ENCODE peak calls at places on chromosome 3, in seven cellular contexts. U, N, L, M, C, K and H are unnamed samples.

GRCh38 chr3:106049876-106050275 is 181.1 kb upstream of the CBLB start:
- DNase-seq in U (no peak), N (no peak), L (peak), M (no peak), C (no peak), K (no peak), H (no peak)

GRCh38 chr3:186530415-186530814 is 13.8 kb downstream of the CRYGS start:
- DNase-seq in U (no peak), N (no peak), L (no peak), M (no peak), C (no peak), K (no peak), H (no peak)

GRCh38 chr3:39668420-39668819 is 141.0 kb upstream of the MYRIP start:
- DNase-seq in U (peak), N (no peak), L (peak), M (no peak), C (no peak), K (no peak), H (no peak)

GRCh38 chr3:12601072-12601471 is 44.2 kb downstream of the MKRN2 start:
- DNase-seq in U (peak), N (no peak), L (no peak), M (no peak), C (no peak), K (no peak), H (no peak)

GRCh38 chr3:185351371-185351770 is 11.6 kb upstream of the MAP3K13 start:
- DNase-seq in U (no peak), N (no peak), L (peak), M (no peak), C (no peak), K (no peak), H (no peak)

GRCh38 chr3:99780749-99781148 is 36.9 kb upstream of the CMSS1 start:
- DNase-seq in U (no peak), N (no peak), L (no peak), M (no peak), C (no peak), K (no peak), H (no peak)

GRCh38 chr3:11835028-11835639 is 11.6 kb downstream of the TAMM41 start:
- DNase-seq in U (peak), N (no peak), L (peak), M (no peak), C (no peak), K (no peak), H (no peak)

GRCh38 chr3:72538070-72538745 is 310.0 kb downstream of the SHQ1 start:
- DNase-seq in U (no peak), N (no peak), L (no peak), M (no peak), C (no peak), K (no peak), H (no peak)

GRCh38 chr3:143783856-143784370 is 64.4 kb downstream of the SLC9A9 start:
- DNase-seq in U (no peak), N (no peak), L (no peak), M (no peak), C (no peak), K (no peak), H (no peak)

GRCh38 chr3:72155391-72156064 is 370.6 kb upstream of the PROK2 start:
- DNase-seq in U (peak), N (peak), L (peak), M (peak), C (peak), K (peak), H (no peak)

GRCh38 chr3:46905191-46905560 is 27.7 kb downstream of the PTH1R start:
- DNase-seq in U (no peak), N (no peak), L (no peak), M (no peak), C (peak), K (no peak), H (no peak)

GRCh38 chr3:149579838-149580542 is 77.8 kb downstream of the WWTR1 start:
- DNase-seq in U (no peak), N (no peak), L (peak), M (no peak), C (no peak), K (no peak), H (no peak)

GRCh38 chr3:140627756-140628155 is 50.1 kb upstream of the TRIM42 start:
- DNase-seq in U (no peak), N (no peak), L (no peak), M (no peak), C (no peak), K (no peak), H (no peak)

GRCh38 chr3:38317186-38317759 is 29.3 kb upstream of the XYLB start:
- DNase-seq in U (no peak), N (no peak), L (no peak), M (no peak), C (no peak), K (no peak), H (no peak)

GRCh38 chr3:61452536-61452991 is 108.8 kb upstream of the PTPRG start:
- DNase-seq in U (no peak), N (no peak), L (peak), M (no peak), C (no peak), K (no peak), H (no peak)

GRCh38 chr3:161630791-161631190 is 134.2 kb downstream of the OTOL1 start:
- DNase-seq in U (no peak), N (no peak), L (no peak), M (no peak), C (no peak), K (no peak), H (no peak)

GRCh38 chr3:22585504-22585903 is 617.6 kb upstream of the UBE2E2 start:
- DNase-seq in U (no peak), N (no peak), L (peak), M (no peak), C (no peak), K (no peak), H (no peak)

GRCh38 chr3:50120364-50121095 is 31.8 kb downstream of the RBM5 start:
- DNase-seq in U (no peak), N (no peak), L (no peak), M (no peak), C (no peak), K (no peak), H (no peak)
- TF ChIP-seq POLR2A in U (no peak), N (no peak), L (no peak), M (no peak), C (no peak), K (no peak), H (peak)

DNA sequence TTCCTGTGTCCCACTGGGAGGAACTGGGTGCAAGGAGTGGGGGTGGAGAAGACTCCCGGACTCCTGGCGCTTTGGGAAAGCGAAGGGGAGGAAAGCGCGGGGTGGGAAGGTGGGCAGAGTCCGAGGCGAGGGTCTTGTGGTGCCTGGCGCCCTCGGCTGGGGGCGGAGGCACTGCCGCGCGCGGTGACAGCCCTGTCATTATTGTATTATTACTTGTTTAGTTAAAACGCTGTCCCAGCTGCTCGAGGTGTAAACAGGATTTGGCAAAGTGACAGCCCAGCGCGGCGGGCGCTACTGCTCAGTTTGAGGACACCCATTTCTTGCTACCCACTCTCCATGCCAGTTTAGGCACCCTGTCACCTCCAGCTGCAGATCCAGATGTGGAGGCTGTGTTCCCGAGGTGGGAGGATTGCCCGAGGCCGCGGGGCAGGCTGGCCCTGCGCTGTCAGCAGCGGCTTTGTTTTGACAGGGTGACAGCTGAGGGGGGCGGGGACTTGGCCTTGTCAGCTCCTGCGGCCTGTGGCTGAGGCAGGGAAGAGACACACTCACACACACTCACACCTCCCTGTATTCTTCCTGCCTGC is 1.0 kb downstream of the KAT2B start:
- DNase-seq in U (peak), N (peak), L (peak), M (peak), C (peak), K (peak), H (peak)
- TF ChIP-seq POLR2A in U (no peak), N (peak), L (no peak), M (peak), C (no peak), K (no peak), H (no peak)

GRCh38 chr3:113532698-113533533 is 561 bp downstream of the SIDT1 start:
- DNase-seq in U (peak), N (peak), L (no peak), M (peak), C (no peak), K (no peak), H (no peak)

GRCh38 chr3:113534365-113534764 is 2.0 kb downstream of the SIDT1 start:
- DNase-seq in U (no peak), N (no peak), L (no peak), M (no peak), C (no peak), K (no peak), H (no peak)

GRCh38 chr3:113535898-113536297 is 3.5 kb downstream of the SIDT1 start:
- DNase-seq in U (peak), N (no peak), L (no peak), M (no peak), C (no peak), K (no peak), H (no peak)

GRCh38 chr3:113533534-113533892 is 1.2 kb downstream of the SIDT1 start:
- DNase-seq in U (no peak), N (peak), L (no peak), M (no peak), C (no peak), K (no peak), H (no peak)

DNA sequence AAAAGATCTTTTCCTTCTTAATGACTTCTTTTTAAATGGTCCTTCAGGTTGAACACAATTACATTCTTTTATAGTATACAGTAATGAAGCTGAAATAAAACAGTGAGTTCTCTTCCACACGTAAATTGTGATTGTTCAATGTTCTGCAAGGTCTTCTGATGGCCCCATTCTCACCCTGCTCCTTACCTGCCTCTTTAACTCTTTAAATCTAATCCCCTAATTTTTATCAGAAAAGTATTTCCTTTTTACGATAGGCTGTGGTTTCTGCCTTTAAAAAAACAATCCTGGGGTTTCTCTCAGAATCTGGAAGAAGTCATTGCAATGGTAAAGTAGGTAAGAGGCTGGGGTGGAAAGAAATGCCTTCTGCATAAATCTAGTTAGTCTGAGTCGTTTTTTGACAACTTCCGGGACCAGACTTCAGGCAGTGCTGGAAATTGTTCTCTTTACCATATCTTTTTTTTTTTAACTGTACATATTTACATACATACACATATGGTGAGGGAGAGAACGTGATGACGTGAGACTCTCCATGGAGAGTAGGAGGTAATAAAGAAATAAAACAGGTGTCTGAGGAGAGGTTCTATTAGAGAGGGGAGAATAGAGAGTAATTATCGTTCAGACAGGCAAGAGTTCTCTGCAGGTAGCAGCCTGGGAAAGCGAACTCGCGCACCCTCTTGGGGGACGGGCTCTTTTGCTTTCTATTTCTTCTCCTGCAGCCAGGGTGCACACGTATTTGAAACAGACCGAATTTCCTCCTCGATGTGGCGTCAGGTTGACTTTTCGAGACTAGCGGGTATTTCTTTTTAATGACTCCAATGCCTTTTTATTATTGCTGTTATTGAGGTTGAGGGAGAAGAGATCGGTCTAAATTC is at the start of gene SIDT1:
- DNase-seq in U (peak), N (peak), L (no peak), M (peak), C (no peak), K (peak), H (peak)
- TF ChIP-seq POLR2A in U (no peak), N (peak), L (no peak), M (no peak), C (no peak), K (no peak), H (peak)

DNA sequence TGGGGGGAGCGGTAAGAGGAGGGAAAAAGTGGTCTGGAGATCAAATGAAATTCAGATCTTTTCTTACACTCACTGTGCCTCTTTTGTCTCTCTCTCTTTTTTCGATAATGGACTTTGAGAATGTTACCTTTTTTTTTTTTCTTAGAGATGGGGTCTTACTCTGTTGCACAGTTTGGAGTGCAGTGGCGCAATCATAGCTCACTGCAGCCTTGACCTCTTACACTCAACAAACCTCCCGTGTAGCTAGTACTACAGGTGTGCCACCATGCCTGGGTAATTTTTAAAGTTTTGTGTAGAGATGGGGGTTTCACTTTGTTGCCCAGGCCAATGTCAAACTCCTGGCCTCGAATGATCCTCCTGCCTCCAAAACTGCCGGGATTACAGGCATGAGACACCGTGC is 15.6 kb downstream of the ABHD5 start:
- DNase-seq in U (no peak), N (no peak), L (no peak), M (peak), C (no peak), K (no peak), H (no peak)
- TF ChIP-seq POLR2A in U (no peak), N (no peak), L (no peak), M (no peak), C (no peak), K (no peak), H (no peak)

GRCh38 chr3:194540268-194540937 is 53.6 kb upstream of the ATP13A3 start:
- DNase-seq in U (no peak), N (peak), L (peak), M (peak), C (no peak), K (no peak), H (no peak)

GRCh38 chr3:194539498-194539897 is 52.7 kb upstream of the ATP13A3 start:
- DNase-seq in U (no peak), N (no peak), L (no peak), M (no peak), C (no peak), K (no peak), H (no peak)

GRCh38 chr3:194534243-194534642 is 47.4 kb upstream of the ATP13A3 start:
- DNase-seq in U (no peak), N (no peak), L (no peak), M (no peak), C (no peak), K (no peak), H (no peak)

GRCh38 chr3:194536883-194537637 is 50.3 kb upstream of the ATP13A3 start:
- DNase-seq in U (peak), N (peak), L (peak), M (peak), C (peak), K (peak), H (no peak)

DNA sequence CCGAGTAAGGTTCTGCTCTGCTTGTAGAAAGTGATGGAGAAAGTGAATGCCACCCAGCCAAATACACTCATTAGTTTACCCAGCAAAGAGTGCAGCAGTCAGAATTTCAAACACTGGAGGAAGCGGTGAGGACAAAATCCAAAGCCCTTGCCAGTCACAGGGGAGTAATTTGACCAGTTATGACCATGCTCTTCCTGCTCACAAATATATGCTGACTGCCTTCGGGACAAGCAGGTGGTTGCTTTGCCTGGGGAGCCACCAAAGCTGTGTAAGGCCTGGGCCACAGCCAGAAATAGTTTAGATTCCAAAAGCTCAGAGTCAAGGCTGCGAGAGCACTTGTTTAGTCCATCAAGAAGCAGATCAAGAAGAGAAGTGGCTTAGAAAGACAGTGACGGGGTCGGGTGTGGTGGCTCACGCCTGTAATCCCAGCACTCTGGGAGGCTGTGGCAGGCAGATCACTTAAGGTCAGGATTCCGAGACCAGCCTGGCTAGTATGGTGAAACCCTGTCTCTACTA is 51.0 kb upstream of the ATP13A3 start:
- DNase-seq in U (peak), N (no peak), L (peak), M (peak), C (no peak), K (peak), H (no peak)
- TF ChIP-seq POLR2A in U (no peak), N (no peak), L (no peak), M (peak), C (no peak), K (no peak), H (no peak)

GRCh38 chr3:42668403-42668740 is 14.9 kb downstream of the ZBTB47 start:
- DNase-seq in U (no peak), N (no peak), L (no peak), M (no peak), C (no peak), K (peak), H (no peak)
- TF ChIP-seq POLR2A in U (no peak), N (no peak), L (no peak), M (no peak), C (no peak), K (no peak), H (no peak)

GRCh38 chr3:19155375-19155774 is 7.1 kb downstream of the KCNH8 start:
- DNase-seq in U (no peak), N (no peak), L (no peak), M (no peak), C (no peak), K (peak), H (no peak)

GRCh38 chr3:19149388-19149787 is 1.1 kb downstream of the KCNH8 start:
- DNase-seq in U (peak), N (no peak), L (no peak), M (peak), C (no peak), K (peak), H (no peak)

GRCh38 chr3:19159966-19160365 is 11.7 kb downstream of the KCNH8 start:
- DNase-seq in U (no peak), N (no peak), L (no peak), M (no peak), C (no peak), K (no peak), H (no peak)

GRCh38 chr3:19151171-19151570 is 2.9 kb downstream of the KCNH8 start:
- DNase-seq in U (no peak), N (no peak), L (no peak), M (no peak), C (no peak), K (no peak), H (no peak)

GRCh38 chr3:19154693-19155250 is 6.5 kb downstream of the KCNH8 start:
- DNase-seq in U (no peak), N (no peak), L (no peak), M (no peak), C (no peak), K (no peak), H (no peak)
- TF ChIP-seq POLR2A in U (no peak), N (no peak), L (no peak), M (no peak), C (no peak), K (no peak), H (no peak)

GRCh38 chr3:88059380-88060160 is 515 bp downstream of the ZNF654 start:
- DNase-seq in U (no peak), N (no peak), L (no peak), M (peak), C (peak), K (no peak), H (no peak)
- TF ChIP-seq POLR2A in U (no peak), N (no peak), L (no peak), M (no peak), C (no peak), K (peak), H (no peak)